ENCODE peak calls at places on chromosomes 6 and 20, in six cellular contexts. M is ascending aorta; V is left lung; X is lower lobe of right lung; G is endothelial cell of umbilical vein; D is CD8-positive, alpha-beta memory T cell. N is an unnamed sample. For H3K4me1 and H3K9me3, the result is how much of the 10 kb centered on the place peaks cover.

GRCh38 chr6:102812242-102812641 is 1418.7 kb downstream of the GRIK2 start:
- DNase-seq in M (no peak), V (no peak), X (no peak), G (no peak), D (no peak), N (no peak)

GRCh38 chr6:27890351-27891299 is 21.6 kb downstream of the OR2B2 start:
- DNase-seq in M (no peak), V (peak), X (peak), G (peak), D (peak), N (peak)

GRCh38 chr6:140380371-140381218 is 1006.1 kb upstream of the CITED2 start:
- DNase-seq in M (no peak), V (no peak), X (no peak), G (no peak), D (no peak), N (no peak)

GRCh38 chr20:2873747-2874041 is 413 bp downstream of the PTPRA start:
- DNase-seq in M (no peak), V (peak), X (peak), G (peak), D (peak), N (peak)

GRCh38 chr6:163008626-163009025 is 280.9 kb downstream of the PACRG start:
- DNase-seq in M (no peak), V (no peak), X (no peak), G (no peak), D (no peak), N (no peak)

GRCh38 chr20:1983311-1983710 is 10.5 kb downstream of the PDYN start:
- DNase-seq in M (no peak), V (no peak), X (no peak), G (no peak), D (no peak), N (no peak)

GRCh38 chr6:25302677-25303128 is 23.5 kb downstream of the CARMIL1 start:
- DNase-seq in M (no peak), V (no peak), X (no peak), G (no peak), D (no peak), N (peak)

GRCh38 chr6:110703010-110703905 is 112.0 kb downstream of the CDK19 start:
- DNase-seq in M (no peak), V (no peak), X (no peak), G (no peak), D (no peak), N (no peak)

GRCh38 chr6:45626087-45626891 is 248.6 kb upstream of the SUPT3H start:
- DNase-seq in M (peak), V (no peak), X (no peak), G (no peak), D (no peak), N (peak)

GRCh38 chr20:50516935-50517816 is 7.0 kb downstream of the PTPN1 start:
- DNase-seq in M (no peak), V (no peak), X (no peak), G (no peak), D (no peak), N (no peak)

GRCh38 chr20:50516180-50516934 is 6.2 kb downstream of the PTPN1 start:
- DNase-seq in M (no peak), V (no peak), X (no peak), G (no peak), D (no peak), N (no peak)

GRCh38 chr20:50518270-50518721 is 8.1 kb downstream of the PTPN1 start:
- DNase-seq in M (no peak), V (no peak), X (no peak), G (no peak), D (no peak), N (no peak)

GRCh38 chr20:50519036-50519780 is 9.0 kb downstream of the PTPN1 start:
- DNase-seq in M (no peak), V (no peak), X (no peak), G (no peak), D (no peak), N (no peak)

GRCh38 chr20:50517817-50518154 is 7.6 kb downstream of the PTPN1 start:
- DNase-seq in M (no peak), V (no peak), X (no peak), G (no peak), D (peak), N (no peak)
- H3K4me1 ChIP-seq in M (under half), V (half or more), X (half or more), G (under half), D (half or more), N (half or more)

GRCh38 chr20:56155625-56156024 is 92.9 kb upstream of the MC3R start:
- DNase-seq in M (no peak), V (no peak), X (no peak), G (no peak), D (no peak), N (no peak)
- H3K9me3 ChIP-seq in M (under half), V (under half), X (under half), G (under half), D (under half), N (under half)

DNA sequence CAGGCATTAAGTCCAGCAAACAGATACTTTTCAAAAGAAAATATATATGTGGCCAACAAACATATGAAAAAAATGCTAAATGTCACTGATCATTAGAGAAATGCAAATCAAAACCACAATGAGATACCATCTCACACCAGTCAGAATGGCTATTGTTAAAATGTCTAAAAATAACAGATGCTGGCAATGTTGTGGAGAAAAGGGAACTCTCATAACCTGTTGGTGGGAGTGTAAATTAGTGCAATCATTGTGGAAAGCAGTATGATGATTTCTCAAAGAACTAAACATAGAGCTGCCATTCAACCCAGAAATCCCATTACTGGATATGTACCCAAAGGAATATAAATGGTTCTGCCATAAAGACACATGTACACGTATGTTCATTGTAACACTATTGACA is 20.6 kb downstream of the KCNQ5 start:
- DNase-seq in M (no peak), V (no peak), X (no peak), G (no peak), D (no peak), N (no peak)
- H3K4me1 ChIP-seq in M (under half), V (under half), X (under half), G (under half), D (under half), N (under half)

GRCh38 chr6:21883929-21884328 is 290.4 kb downstream of the SOX4 start:
- DNase-seq in M (no peak), V (no peak), X (no peak), G (no peak), D (no peak), N (no peak)
- H3K9me3 ChIP-seq in M (under half), V (under half), X (under half), G (under half), D (under half), N (under half)

DNA sequence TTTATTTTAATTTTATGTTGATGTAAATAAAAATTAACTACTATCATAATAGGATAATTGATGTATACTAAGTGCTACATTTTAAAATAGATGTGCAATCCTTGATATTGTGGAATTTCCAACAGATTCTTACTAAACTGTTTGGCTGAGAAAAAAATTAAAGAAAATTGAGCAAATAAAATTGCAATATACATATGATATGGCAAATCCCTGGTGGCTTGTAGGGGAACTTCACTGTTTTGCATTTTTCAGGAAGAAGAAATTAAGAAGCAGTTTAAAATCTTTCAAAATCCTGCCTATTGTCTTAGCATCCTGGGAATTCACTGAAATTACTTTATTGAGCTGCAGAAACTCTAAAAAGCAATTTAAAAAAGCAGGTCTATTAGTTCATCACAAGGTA is 191.4 kb upstream of the ADGRB3 start:
- DNase-seq in M (no peak), V (no peak), X (no peak), G (no peak), D (no peak), N (no peak)
- H3K4me1 ChIP-seq in M (under half), V (under half), X (under half), G (under half), D (under half), N (under half)

GRCh38 chr6:105968955-105969333 is 117.2 kb upstream of the PRDM1 start:
- DNase-seq in M (no peak), V (no peak), X (no peak), G (no peak), D (no peak), N (no peak)
- H3K9me3 ChIP-seq in M (under half), V (under half), X (under half), G (under half), D (under half), N (under half)

GRCh38 chr20:58897493-58897892 is 45.0 kb downstream of the GNAS start:
- DNase-seq in M (no peak), V (no peak), X (no peak), G (no peak), D (no peak), N (no peak)
- H3K4me1 ChIP-seq in M (under half), V (half or more), X (half or more), G (half or more), D (under half), N (under half)

DNA sequence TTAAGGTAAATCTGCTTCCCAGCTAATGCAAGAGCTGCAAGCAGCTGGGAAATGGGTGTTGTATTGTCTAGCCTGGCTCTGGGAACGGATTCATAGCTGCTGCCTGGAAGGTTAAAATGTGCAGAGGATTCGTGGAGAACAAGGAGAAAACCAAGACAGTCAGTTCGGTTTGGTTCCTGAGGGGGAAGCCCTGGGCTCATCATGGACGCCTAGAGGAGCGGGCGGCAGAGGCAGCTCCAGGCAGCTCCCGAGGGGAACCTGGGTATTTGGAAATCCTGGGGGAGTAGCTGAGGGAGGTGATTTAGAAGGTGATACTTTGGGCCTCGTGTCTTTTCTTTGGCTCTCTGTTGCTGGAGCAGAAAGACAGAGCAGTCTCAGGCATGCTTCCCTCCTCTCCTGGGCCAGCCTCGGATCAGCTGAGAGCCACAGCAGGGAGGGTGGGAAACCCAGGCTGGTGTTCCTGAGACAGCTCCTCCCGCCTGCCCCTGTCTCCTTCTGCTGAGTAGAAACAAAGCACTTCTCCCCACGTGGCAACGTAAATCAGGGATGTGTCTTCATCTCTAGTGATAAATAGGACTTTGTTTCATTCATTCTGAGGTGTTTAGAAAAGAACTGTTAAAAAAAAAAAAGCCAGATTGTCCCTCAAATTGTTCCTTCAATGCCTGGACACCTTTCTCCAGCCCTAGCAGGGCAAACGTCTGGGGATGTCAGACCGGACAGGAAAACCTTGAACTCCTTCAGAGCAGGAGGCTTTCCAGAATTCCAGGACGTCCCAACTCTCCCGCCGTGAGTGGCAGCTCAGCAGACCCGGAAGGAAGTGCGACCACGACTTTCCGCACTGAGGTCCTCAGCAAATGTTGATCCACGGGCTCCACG is 139.4 kb downstream of the DLL1 start:
- DNase-seq in M (no peak), V (peak), X (peak), G (no peak), D (no peak), N (no peak)
- H3K9me3 ChIP-seq in M (under half), V (under half), X (under half), G (under half), D (under half), N (under half)